ENCODE peak calls at places on chromosomes 11 and 22, in four cellular contexts. G is tibial nerve, Q is A549, U is stomach. D is an unnamed sample.
A peak's percentile ranks its signal among the peaks of the same experiment; 100 is the strongest.

GRCh38 chr11:32440920-32441319 is 5.6 kb upstream of the WT1 start:
- DNase-seq in Q (no peak), U (no peak), G (no peak), D (no peak)

GRCh38 chr22:22748297-22748743 is 103.9 kb downstream of the GGTLC2 start:
- DNase-seq in U (peak; percentile 64), Q (no peak), G (peak; percentile 75), D (no peak)

GRCh38 chr11:96061730-96062524 is 138.0 kb upstream of the MTMR2 start:
- DNase-seq in G (no peak), U (no peak), Q (no peak), D (no peak)

GRCh38 chr11:15006139-15006759 is 34.1 kb upstream of the CALCA start:
- DNase-seq in U (no peak), G (no peak), Q (no peak), D (peak; percentile 5)

GRCh38 chr22:31647921-31648320 is 14.1 kb downstream of the PISD start:
- DNase-seq in U (no peak), G (no peak), Q (no peak), D (no peak)

GRCh38 chr11:104837969-104838639 is 60.2 kb downstream of the CASP12 start:
- DNase-seq in G (no peak), Q (no peak), U (no peak), D (no peak)

GRCh38 chr11:132408877-132409276 is 1038.5 kb downstream of the NTM start:
- DNase-seq in Q (no peak), U (no peak), G (no peak), D (no peak)

GRCh38 chr11:76578655-76579046 is 91.9 kb downstream of the LRRC32 start:
- DNase-seq in Q (no peak), U (no peak), G (no peak), D (no peak)

GRCh38 chr11:110711776-110712642 is at the start of gene ARHGAP20:
- DNase-seq in Q (peak; percentile 15), U (peak; percentile 76), G (peak; percentile 54), D (peak; percentile 45)

GRCh38 chr11:33802414-33802950 is 28.2 kb upstream of the FBXO3 start:
- DNase-seq in G (peak; percentile 21), U (peak; percentile 58), Q (peak; percentile 70), D (no peak)

GRCh38 chr22:45302047-45302446 is 7.7 kb upstream of the FAM118A start:
- DNase-seq in Q (peak; percentile 35), G (no peak), U (no peak), D (no peak)

GRCh38 chr11:46858920-46859531 is 12.9 kb upstream of the CKAP5 start:
- DNase-seq in U (no peak), G (no peak), Q (no peak), D (no peak)

GRCh38 chr11:44915621-44916020 is 35.1 kb downstream of the TP53I11 start:
- DNase-seq in Q (no peak), U (no peak), G (no peak), D (no peak)

DNA sequence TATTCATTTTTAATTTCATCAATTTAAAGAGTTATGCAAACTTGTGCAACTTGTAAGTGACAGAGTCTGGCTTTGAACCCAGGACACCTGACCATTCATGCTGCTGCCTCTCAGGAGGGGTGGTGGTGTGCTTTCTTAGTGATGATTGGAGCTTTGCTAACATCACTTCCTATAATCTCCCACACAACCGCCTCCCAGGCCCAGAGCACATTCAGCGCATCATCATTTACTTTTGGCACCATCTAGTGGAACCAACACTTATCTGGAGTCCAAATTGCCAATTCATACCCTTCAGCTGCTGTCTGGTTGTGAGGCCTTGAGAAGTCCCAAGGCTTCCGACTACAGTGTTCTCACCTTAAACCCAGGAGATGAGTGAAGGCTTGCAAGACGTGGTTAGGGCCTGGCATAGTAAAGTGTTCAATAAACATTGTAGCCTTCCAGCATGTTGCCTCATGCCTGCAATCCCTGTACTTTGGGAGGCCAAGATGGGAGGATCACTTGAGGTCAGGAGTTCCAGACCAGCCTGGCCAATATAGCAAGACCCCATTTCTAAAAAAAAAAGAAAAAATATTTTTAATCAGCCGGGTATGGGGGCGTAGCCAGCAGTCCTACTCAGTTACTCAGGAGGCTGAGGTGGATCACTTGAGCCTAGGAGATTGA is 1.1 kb upstream of the TTLL1 start:
- DNase-seq in Q (peak; percentile 82), U (peak; percentile 49), G (peak; percentile 50), D (peak; percentile 67)
- H3K27ac ChIP-seq in Q (peak overlapping the region; percentile 64), U (no peak overlapping the region), G (no peak overlapping the region), D (peak overlapping the region; percentile 85)

GRCh38 chr11:567036-567628 is 6.4 kb downstream of the RASSF7 start:
- DNase-seq in U (no peak), Q (no peak), G (no peak), D (no peak)

GRCh38 chr11:568306-569259 is 7.7 kb upstream of the PHRF1 start:
- DNase-seq in G (peak; percentile 80), Q (peak; percentile 97), U (peak; percentile 96), D (peak; percentile 93)

GRCh38 chr11:567629-568258 is 7.0 kb downstream of the RASSF7 start:
- DNase-seq in Q (no peak), G (no peak), U (no peak), D (no peak)

GRCh38 chr11:563812-564578 is 3.2 kb downstream of the RASSF7 start:
- DNase-seq in U (no peak), G (no peak), Q (no peak), D (no peak)

GRCh38 chr11:565921-566509 is 5.2 kb downstream of the RASSF7 start:
- DNase-seq in U (no peak), G (no peak), Q (no peak), D (no peak)
- TF ChIP-seq CTCF in U (no peak), G (no peak), Q (no peak), D (no peak)

DNA sequence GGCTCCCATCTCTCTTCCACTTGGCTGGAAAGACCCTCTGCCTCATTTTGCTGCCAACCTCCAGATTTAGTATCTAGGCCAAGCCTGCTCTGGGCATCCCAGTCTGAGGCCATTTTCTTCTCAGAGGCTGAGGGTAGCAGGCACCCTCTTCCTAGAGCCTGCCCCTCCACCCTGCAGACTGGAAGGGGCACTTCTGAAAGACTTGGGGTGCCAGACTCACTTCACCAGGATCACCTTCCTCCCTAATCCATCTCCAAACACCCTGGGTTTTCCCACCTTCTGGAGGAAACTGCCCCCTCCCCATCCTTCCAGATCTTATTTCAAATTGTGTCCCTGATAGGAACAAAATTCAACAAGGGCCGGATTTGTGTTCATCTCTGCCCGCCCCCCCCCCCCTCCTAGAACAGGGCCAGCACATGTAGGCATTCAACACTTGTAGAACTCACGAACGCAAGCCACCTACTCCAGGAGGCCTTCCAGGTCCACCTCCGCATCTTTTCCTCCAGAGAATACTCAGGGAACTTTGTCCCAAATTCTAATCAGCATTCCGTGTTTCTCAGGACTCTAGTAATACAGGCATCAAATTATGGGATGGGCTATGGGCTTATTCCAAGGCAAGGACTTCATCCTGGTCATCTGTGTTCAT is 785 bp downstream of the UBE2L6 start:
- DNase-seq in G (no peak), U (no peak), Q (no peak), D (no peak)
- H3K27ac ChIP-seq in G (peak overlapping the region; percentile 93), U (peak overlapping the region; percentile 91), Q (peak overlapping the region; percentile 74), D (peak overlapping the region; percentile 85)

DNA sequence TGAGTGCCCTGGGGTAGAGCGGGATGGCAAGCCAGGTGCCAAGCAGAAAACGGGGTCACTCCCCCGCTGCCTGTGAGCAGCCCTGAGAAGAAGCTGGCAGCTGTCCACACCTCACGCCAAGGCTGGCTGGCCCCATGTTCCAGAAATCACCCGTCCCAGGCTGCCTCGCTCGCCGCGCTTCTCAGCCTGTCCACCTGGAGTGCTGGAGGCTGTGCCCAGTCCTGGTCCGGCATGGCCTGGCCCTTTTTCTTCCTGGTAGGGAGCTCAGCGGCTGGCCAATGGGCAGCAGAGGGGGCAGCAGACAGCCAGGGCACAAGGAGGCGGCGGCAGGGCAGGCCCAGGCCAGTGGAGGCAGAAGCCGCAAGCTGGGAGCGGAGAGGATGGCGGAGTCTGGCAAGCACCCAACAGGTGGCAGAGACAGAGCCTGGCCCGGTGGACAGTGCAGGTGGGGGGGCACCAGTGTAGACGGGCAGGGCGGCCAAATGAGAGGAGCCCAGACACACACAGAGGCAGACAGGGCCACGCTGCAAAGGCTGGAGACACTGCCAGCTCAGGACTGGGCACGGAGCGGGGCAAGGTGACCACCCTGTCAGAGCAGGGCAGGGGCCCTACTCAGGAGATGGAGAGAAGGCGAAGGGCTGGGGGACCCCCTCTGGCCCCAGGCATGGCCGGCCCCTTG is 37.2 kb upstream of the TH start:
- DNase-seq in G (no peak), U (peak; percentile 85), Q (no peak), D (no peak)
- TF ChIP-seq CTCF in G (no peak), U (no peak), Q (no peak), D (peak; percentile 45)

DNA sequence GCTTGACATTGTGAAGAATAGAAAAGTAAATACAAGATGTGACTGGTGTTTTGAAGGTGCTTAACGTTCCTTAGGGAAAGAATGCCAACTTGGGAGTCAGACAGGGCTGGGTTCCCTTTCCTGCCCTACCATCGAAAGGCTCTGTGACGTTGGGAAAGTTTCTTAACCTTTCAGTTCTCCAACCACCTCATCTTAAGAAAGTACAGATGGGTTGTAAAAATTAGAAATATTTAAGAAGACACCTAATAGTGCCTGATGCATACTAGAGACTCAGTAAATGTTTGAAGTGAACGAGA is 1.1 kb downstream of the GTPBP1 start:
- DNase-seq in Q (no peak), G (no peak), U (no peak), D (no peak)
- H3K27ac ChIP-seq in Q (peak overlapping the region; percentile 90), G (peak overlapping the region; percentile 97), U (peak overlapping the region; percentile 100), D (peak overlapping the region; percentile 88)

GRCh38 chr22:48520888-48521600 is 1306.6 kb downstream of the BRD1 start:
- DNase-seq in G (no peak), Q (no peak), U (no peak), D (no peak)
- TF ChIP-seq CTCF in G (no peak), Q (no peak), U (no peak), D (no peak)

DNA sequence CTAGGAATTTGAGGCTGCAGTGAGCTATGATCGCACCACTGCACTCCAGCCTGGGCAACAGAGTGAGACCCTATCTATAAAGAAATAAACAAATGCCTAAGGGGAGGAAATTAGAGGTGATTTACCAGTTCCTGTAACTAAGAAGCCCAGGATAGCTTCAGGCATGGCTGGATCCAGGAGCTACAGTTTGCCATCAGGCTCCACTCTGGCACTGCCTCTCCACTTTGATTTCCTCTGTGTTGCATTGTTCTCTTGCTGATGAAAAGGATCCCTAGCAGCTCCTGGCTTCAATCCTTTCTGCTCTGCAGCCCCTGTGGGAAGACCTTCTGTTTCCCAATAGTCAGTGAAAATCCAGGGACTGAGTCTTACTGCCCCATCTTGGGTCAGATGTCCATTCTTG is 20.1 kb upstream of the FADD start:
- DNase-seq in Q (no peak), U (no peak), G (no peak), D (no peak)
- H3K27ac ChIP-seq in Q (no peak overlapping the region), U (no peak overlapping the region), G (no peak overlapping the region), D (no peak overlapping the region)

GRCh38 chr11:66263785-66264184 is 4.7 kb upstream of the RAB1B start:
- DNase-seq in Q (no peak), G (no peak), U (no peak), D (no peak)

GRCh38 chr11:66264383-66264782 is 4.1 kb upstream of the RAB1B start:
- DNase-seq in Q (no peak), G (no peak), U (no peak), D (no peak)

GRCh38 chr11:66266378-66267038 is 1.9 kb upstream of the RAB1B start:
- DNase-seq in U (no peak), Q (no peak), G (no peak), D (no peak)

GRCh38 chr11:66265531-66266377 is 2.7 kb upstream of the RAB1B start:
- DNase-seq in Q (no peak), U (no peak), G (no peak), D (no peak)

DNA sequence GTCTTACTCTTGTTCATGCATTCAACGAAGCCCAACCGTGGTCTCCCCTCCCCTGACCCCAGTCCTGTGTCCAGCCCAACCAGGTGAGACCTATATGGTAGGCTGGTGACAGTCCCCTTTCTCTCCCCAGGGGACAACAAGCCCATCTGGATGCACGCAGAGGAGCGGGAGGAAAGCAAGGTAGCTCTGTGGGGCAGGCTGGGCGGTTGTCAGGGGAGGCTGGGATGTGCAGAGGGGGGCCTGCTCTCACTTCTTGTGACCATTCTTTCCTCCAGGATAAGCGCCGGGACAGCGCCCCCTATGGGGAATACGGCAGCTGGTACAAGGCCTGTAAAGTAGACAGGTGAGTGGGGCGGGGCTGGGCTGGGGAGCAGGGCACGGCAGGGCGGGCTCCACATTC is 3.5 kb upstream of the RAB1B start:
- DNase-seq in Q (no peak), U (peak; percentile 36), G (no peak), D (no peak)
- TF ChIP-seq CTCF in Q (peak; percentile 31), U (no peak), G (no peak), D (peak; percentile 37)

D was measured in RWPE1.